ENCODE peak calls at places on chromosome 6, in nine cellular contexts. H is GM23338, O is omental fat pad, P is HCT116, C is RWPE1, I is lower leg skin, F is fibroblast of pulmonary artery, E is GM13977, L is tibial nerve. Q is an unnamed sample.

GRCh38 chr6:89997456-89998445 is 103.5 kb downstream of the GJA10 start:
- DNase-seq in O (no peak), E (no peak), I (no peak), C (no peak), P (no peak), L (no peak), F (peak; percentile 33), H (no peak), Q (no peak)

GRCh38 chr6:26270121-26270861 is 94.7 kb upstream of the BTN3A2 start:
- DNase-seq in E (no peak), C (no peak), O (no peak), L (no peak), F (no peak), P (no peak), I (no peak), H (peak; percentile 48), Q (no peak)

GRCh38 chr6:119148102-119148824 is 69.8 kb upstream of the FAM184A start:
- DNase-seq in C (peak; percentile 68), H (peak; percentile 68), I (no peak), E (peak; percentile 34), P (peak; percentile 62), F (peak; percentile 83), O (no peak), L (no peak), Q (no peak)

GRCh38 chr6:37566209-37566859 is 66.6 kb upstream of the CCDC167 start:
- DNase-seq in I (peak; percentile 87), E (peak; percentile 90), O (no peak), P (no peak), F (peak; percentile 29), C (peak; percentile 64), L (no peak), H (peak; percentile 84), Q (no peak)

GRCh38 chr6:80182291-80182690 is 75.8 kb downstream of the BCKDHB start:
- DNase-seq in E (no peak), O (no peak), P (no peak), H (no peak), I (no peak), L (no peak), F (peak; percentile 52), C (peak; percentile 72), Q (no peak)

GRCh38 chr6:1836690-1837089 is 227.0 kb downstream of the FOXC1 start:
- DNase-seq in I (no peak), P (no peak), F (no peak), O (no peak), E (no peak), H (no peak), L (no peak), C (no peak), Q (no peak)

GRCh38 chr6:70709826-70710225 is 42.1 kb downstream of the SMAP1 start:
- DNase-seq in C (peak; percentile 49), P (no peak), E (no peak), O (no peak), H (no peak), L (no peak), I (no peak), F (peak; percentile 80), Q (no peak)

GRCh38 chr6:28474441-28475219 is 31.3 kb upstream of the ZSCAN23 start:
- DNase-seq in H (peak; percentile 89), F (peak; percentile 86), C (peak; percentile 40), E (peak; percentile 70), I (no peak), L (no peak), P (peak; percentile 88), O (no peak), Q (no peak)

GRCh38 chr6:99312354-99312753 is 37.1 kb downstream of the FAXC start:
- DNase-seq in H (no peak), F (no peak), O (no peak), P (no peak), I (no peak), C (no peak), L (no peak), E (no peak), Q (no peak)

GRCh38 chr6:107106165-107106564 is 9.2 kb downstream of the BEND3 start:
- DNase-seq in L (no peak), F (no peak), H (peak; percentile 74), O (no peak), C (no peak), I (peak; percentile 42), E (no peak), P (no peak), Q (no peak)

GRCh38 chr6:136077834-136078576 is 172.1 kb downstream of the MTFR2 start:
- DNase-seq in P (no peak), L (no peak), E (no peak), I (no peak), H (no peak), F (peak; percentile 93), O (no peak), C (no peak), Q (no peak)

GRCh38 chr6:47034919-47035318 is 7.2 kb downstream of the ADGRF1 start:
- DNase-seq in F (peak; percentile 83), P (peak; percentile 93), H (peak; percentile 35), O (no peak), E (no peak), I (no peak), C (peak; percentile 84), L (no peak), Q (no peak)

GRCh38 chr6:16391451-16391912 is 153.1 kb downstream of the GMPR start:
- DNase-seq in E (no peak), O (no peak), C (no peak), H (no peak), I (no peak), L (no peak), F (peak; percentile 35), P (no peak), Q (no peak)

GRCh38 chr6:4775591-4776492 is at the start of gene CDYL:
- DNase-seq in I (peak; percentile 97), L (peak; percentile 64), F (peak; percentile 91), O (peak; percentile 61), H (peak; percentile 82), E (peak; percentile 96), C (peak; percentile 83), P (peak; percentile 72), Q (peak; percentile 84)

DNA sequence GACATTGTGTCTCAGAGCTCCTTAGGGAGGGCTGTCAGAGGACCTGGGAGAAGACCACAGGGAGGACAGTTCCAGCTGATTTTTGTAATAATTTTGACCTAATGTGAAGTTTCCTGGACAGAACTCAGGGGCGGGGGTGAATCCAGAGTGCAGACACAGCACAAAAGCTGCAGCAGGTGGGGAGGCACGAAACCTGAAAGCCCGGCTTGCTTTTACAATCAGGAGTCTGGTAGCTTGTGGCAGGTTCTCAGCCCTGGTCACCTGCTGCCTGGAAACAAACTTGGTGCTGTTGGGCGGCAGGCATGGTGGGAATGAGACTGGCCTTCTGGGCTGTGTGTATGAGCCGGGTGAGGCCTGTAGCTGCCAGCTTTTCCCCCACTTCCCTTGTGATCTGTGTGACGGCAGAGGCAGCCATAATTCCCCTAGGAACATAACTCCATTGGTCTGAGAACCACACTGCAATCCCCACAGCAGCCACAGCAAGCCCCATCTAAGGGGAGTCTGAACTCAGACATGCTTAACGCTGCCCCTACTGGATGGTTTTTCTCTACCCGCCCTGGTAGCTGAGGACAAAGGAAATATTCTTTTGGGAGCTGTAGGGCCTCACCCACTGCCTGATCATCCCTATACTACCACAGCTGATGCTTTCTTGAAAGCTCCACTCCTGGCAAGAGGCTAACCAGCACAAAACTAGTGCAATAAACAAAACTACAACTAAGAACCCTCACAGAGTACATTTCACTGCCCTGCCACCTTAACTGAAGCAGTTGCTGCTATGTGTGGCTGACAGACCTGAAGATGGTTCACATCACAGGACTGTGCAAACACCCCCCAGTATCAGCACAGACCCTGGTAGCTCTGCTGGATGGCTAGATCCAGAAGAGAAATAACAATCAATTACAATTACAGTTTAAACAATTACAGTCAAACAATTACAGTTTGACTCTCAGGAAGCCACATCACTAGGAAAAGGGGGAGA is 1055.1 kb upstream of the GJE1 start:
- DNase-seq in E (peak; percentile 6), P (peak; percentile 65), H (peak; percentile 86), L (no peak), C (peak; percentile 9), I (no peak), O (no peak), F (peak; percentile 22), Q (no peak)
- TF ChIP-seq CTCF in E (peak; percentile 35), P (peak; percentile 65), H (peak; percentile 68), L (no peak), C (no peak), I (no peak), O (no peak), F (peak; percentile 23), Q (no peak)

DNA sequence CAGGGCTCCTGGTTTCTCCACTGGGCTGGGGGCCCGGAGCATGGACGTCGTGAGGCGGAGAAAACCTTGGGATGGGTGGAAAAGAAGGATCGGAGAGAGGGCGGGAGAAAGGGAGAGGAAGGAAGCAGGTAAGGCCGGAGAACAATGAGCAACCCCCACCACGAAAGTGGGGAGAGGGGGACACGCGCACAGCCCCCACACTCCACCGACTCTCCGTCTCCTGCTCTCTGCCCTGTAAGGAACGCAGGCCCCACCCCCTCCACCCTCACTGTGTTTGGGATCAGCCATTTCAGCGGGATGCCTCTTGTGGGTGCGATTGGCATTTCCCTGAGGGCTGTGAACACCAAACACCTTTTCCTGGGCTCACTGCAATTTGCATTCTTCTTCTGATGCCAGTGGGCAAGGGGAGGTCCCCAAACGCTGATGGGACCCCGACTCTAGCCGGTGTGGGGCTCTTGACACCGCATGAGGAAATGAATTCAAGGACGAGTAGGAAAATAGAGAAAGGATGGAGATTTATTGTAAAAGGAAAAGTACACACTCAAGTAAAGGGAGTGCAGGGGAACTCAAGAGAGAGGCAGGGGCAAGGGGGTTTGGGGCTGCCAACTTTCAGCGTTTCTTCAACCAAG is 13.0 kb upstream of the RAET1L start:
- DNase-seq in F (no peak), P (no peak), H (peak; percentile 63), L (no peak), C (no peak), I (no peak), E (no peak), O (no peak), Q (no peak)
- TF ChIP-seq CTCF in F (no peak), P (no peak), H (no peak), L (no peak), C (no peak), I (no peak), E (no peak), O (no peak), Q (no peak)

DNA sequence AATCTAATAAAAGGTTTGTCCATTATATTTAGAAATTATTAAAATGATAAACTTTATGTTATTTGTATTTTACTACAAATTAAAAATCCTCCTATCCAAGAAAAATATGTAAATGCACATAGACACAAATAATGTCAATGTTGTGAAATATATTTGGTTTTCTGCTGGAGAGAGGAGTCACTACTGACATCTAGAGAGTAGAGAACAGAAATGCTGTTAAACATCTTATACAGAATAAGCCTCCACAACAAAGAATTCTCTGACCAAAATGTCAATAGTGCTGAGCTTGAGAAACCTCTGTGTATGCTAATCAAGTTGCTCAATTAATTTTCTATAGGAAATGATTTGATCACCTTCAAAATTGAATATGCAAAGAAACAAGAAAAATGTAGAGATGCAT is 12.4 kb downstream of the HTR1B start:
- DNase-seq in L (no peak), I (no peak), O (no peak), C (no peak), F (peak; percentile 71), H (no peak), E (no peak), P (no peak), Q (no peak)
- TF ChIP-seq CTCF in L (no peak), I (no peak), O (no peak), C (peak; percentile 34), F (peak; percentile 58), H (no peak), E (no peak), P (no peak), Q (no peak)

DNA sequence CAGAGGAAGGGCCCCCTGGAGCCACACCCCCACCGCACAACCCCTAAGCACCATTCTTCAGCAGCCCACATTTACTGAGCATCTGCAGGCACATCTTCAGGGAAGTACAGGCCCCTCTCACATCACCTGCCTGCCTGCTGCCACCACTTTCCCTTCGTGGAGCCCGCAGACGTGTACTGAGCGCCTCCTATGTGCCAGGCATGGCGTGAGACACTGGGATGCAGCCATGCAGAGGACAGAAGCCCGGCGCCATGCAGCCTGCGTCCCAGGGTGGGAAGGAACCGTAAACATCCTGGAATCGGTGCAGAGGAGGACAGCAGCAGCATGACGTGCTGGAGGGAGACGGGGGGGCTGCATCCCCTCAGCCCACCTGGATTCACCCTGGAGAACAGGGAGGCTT is 78.1 kb downstream of the GRM4 start:
- DNase-seq in I (no peak), H (peak; percentile 50), P (no peak), E (no peak), L (no peak), F (no peak), O (no peak), C (no peak), Q (no peak)
- TF ChIP-seq CTCF in I (no peak), H (peak; percentile 58), P (no peak), E (peak; percentile 24), L (no peak), F (no peak), O (no peak), C (no peak), Q (no peak)